ENCODE peak calls at places on chromosomes 4 and X, in six cellular contexts. B, K, Y, Q, V and U are unnamed samples.

GRCh38 chrX:41666251-41666650 is 22.5 kb upstream of the GPR34 start:
- DNase-seq in K (no peak), B (no peak), Y (no peak), Q (peak; percentile 34), V (no peak), U (no peak)

GRCh38 chrX:87517571-87518141 is at the start of gene KLHL4:
- DNase-seq in B (no peak), K (no peak), Y (no peak), Q (peak; percentile 97), V (no peak), U (no peak)

GRCh38 chrX:51641421-51642021 is 22.8 kb upstream of the CENPVL3 start:
- DNase-seq in B (no peak), K (no peak), Q (peak; percentile 37), V (no peak), Y (no peak), U (no peak)

GRCh38 chr4:92825785-92826184 is 522.0 kb downstream of the GRID2 start:
- DNase-seq in B (no peak), V (no peak), Y (no peak), K (no peak), Q (no peak), U (no peak)

GRCh38 chr4:3091464-3091863 is 17.0 kb downstream of the HTT start:
- DNase-seq in V (no peak), Q (no peak), B (no peak), Y (no peak), K (no peak), U (no peak)

GRCh38 chrX:151609222-151609621 is 45.7 kb downstream of the PASD1 start:
- DNase-seq in B (no peak), Y (no peak), Q (no peak), K (no peak), V (no peak), U (no peak)

GRCh38 chr4:168630445-168631187 is 133.8 kb downstream of the PALLD start:
- DNase-seq in V (no peak), Y (no peak), K (no peak), B (no peak), Q (peak; percentile 98), U (no peak)

GRCh38 chrX:69988955-69989394 is 60.8 kb downstream of the AWAT2 start:
- DNase-seq in Y (no peak), V (no peak), K (no peak), B (no peak), Q (no peak), U (no peak)

GRCh38 chrX:48689143-48689920 is 5.7 kb downstream of the WAS start:
- DNase-seq in Y (no peak), B (no peak), K (no peak), V (no peak), Q (no peak), U (no peak)

GRCh38 chr4:236028-236427 is 69.2 kb downstream of the ZNF732 start:
- DNase-seq in V (no peak), Q (no peak), K (no peak), B (no peak), Y (no peak), U (no peak)

GRCh38 chrX:31931225-31931624 is 859.4 kb upstream of the FTHL17 start:
- DNase-seq in K (no peak), Q (peak; percentile 55), B (no peak), V (no peak), Y (no peak), U (no peak)

GRCh38 chr4:89708903-89709361 is 128.0 kb downstream of the SNCA start:
- DNase-seq in Q (peak; percentile 66), Y (no peak), V (no peak), K (no peak), B (no peak), U (no peak)

GRCh38 chrX:107775734-107776511 is at the start of gene TSC22D3:
- DNase-seq in K (peak; percentile 84), B (peak; percentile 87), Q (peak; percentile 54), V (peak; percentile 90), Y (peak; percentile 47), U (peak; percentile 94)

GRCh38 chr4:160831165-160831922 is 1332.5 kb downstream of the FSTL5 start:
- DNase-seq in Y (no peak), B (no peak), V (no peak), K (no peak), Q (no peak), U (no peak)

GRCh38 chr4:99079625-99080295 is 8.8 kb downstream of the ADH5 start:
- DNase-seq in K (no peak), Q (no peak), B (no peak), Y (no peak), V (no peak), U (no peak)
- H3K27ac ChIP-seq in K (no peak overlapping the region), Q (no peak overlapping the region), B (no peak overlapping the region), Y (no peak overlapping the region), V (no peak overlapping the region), U (no peak overlapping the region)

GRCh38 chr4:139624441-139625130 is 41.0 kb upstream of the MGST2 start:
- DNase-seq in Y (no peak), Q (no peak), V (no peak), B (no peak), K (no peak), U (no peak)

GRCh38 chr4:139628184-139629012 is 37.2 kb upstream of the MGST2 start:
- DNase-seq in K (no peak), Y (no peak), B (peak; percentile 68), Q (no peak), V (peak; percentile 69), U (no peak)

GRCh38 chr4:139629761-139630160 is 35.9 kb upstream of the MGST2 start:
- DNase-seq in V (no peak), Y (no peak), K (no peak), B (no peak), Q (no peak), U (no peak)

GRCh38 chr4:139622856-139623255 is 42.8 kb upstream of the MGST2 start:
- DNase-seq in K (no peak), B (no peak), Y (no peak), V (no peak), Q (no peak), U (no peak)

GRCh38 chr4:139625487-139625886 is 40.1 kb upstream of the MGST2 start:
- DNase-seq in Y (no peak), K (no peak), V (no peak), B (no peak), Q (no peak), U (no peak)
- H3K27me3 ChIP-seq in Y (no peaks in the 10 kb centered on the region), K (no peaks in the 10 kb centered on the region), V (no peaks in the 10 kb centered on the region), B (no peaks in the 10 kb centered on the region), Q (no peaks in the 10 kb centered on the region), U (no peaks in the 10 kb centered on the region)

DNA sequence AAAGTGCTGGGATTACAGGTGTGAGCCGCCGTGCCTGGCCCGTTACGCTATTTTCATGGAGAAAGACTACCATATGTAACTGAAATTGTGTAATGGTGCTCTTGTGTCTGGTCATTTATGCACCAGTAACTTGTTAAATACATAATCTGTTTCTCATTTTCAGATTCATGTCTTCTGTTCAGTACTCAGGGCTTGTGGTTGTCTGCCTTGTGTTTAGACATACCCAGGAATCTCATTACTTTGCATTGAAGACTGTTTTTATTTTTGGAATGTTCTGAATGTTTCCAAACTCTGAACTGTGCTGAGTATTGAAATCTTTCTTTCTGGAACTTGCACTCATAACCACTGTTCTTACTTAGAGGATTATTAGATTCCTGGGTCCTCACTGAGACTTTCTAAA is 52.8 kb downstream of the PDLIM5 start:
- DNase-seq in V (no peak), B (no peak), Q (peak; percentile 62), K (no peak), Y (no peak), U (no peak)
- H3K27ac ChIP-seq in V (no peak overlapping the region), B (no peak overlapping the region), Q (no peak overlapping the region), K (no peak overlapping the region), Y (peak overlapping the region; percentile 43), U (peak overlapping the region; percentile 72)

GRCh38 chr4:1418494-1419285 is 12.4 kb upstream of the NKX1-1 start:
- DNase-seq in B (peak; percentile 26), Q (no peak), Y (no peak), V (peak; percentile 50), K (peak; percentile 28), U (no peak)
- H3K27me3 ChIP-seq in B (peaks cover 44% of the 10 kb centered on the region), Q (peaks cover 2% of the 10 kb centered on the region), Y (no peaks in the 10 kb centered on the region), V (peaks cover 43% of the 10 kb centered on the region), K (peaks cover 70% of the 10 kb centered on the region), U (peaks cover 58% of the 10 kb centered on the region)

DNA sequence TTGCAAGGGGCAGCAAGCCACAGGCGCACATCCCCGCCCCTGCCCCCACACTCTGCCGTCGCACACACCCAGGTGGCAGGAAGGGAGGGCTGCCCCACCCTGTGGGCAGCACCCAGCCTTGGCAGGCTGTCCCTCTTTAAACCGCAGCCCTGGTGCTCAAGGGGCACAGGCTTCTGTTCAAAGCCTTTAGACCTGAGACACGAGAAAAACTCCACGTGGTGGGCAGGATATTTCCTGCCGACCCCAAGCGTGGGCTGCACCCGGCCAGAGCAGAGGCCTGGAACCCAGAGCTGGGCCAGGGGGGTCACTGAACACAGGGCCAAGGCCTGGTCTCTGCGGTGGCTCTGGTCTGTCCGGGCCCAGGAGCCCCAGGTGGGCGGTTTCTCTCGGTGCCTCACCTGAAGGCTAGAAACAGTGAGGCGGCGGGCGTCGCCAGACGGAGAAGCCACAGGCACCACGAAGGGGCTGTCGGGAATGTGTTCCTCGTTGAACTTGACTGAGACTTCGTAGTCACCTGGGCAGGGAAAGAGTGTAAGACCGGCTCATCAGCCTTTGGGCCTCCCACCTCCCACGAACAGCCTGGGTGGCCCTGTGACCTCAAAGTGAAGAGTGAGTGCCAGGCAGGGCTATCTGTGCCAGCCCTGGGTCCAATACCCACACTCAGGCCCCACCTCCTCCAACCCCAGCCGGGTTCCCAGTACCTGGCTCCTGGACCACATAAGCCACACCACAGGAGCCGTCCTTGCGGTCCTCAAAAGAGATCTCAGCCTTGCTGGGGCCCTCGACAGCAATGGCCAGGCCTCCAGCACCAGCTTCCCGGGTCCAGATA is 23.0 kb downstream of the FLNA start:
- DNase-seq in K (no peak), Y (no peak), B (peak; percentile 54), Q (no peak), V (peak; percentile 67), U (no peak)
- H3K27ac ChIP-seq in K (no peak overlapping the region), Y (no peak overlapping the region), B (peak overlapping the region; percentile 56), Q (no peak overlapping the region), V (peak overlapping the region; percentile 37), U (no peak overlapping the region)

GRCh38 chr4:172009461-172009860 is 196.3 kb downstream of the GALNTL6 start:
- DNase-seq in V (no peak), B (no peak), Y (no peak), K (no peak), Q (peak; percentile 27), U (no peak)
- H3K27me3 ChIP-seq in V (no peaks in the 10 kb centered on the region), B (no peaks in the 10 kb centered on the region), Y (no peaks in the 10 kb centered on the region), K (peaks cover 6% of the 10 kb centered on the region), Q (no peaks in the 10 kb centered on the region), U (no peaks in the 10 kb centered on the region)

DNA sequence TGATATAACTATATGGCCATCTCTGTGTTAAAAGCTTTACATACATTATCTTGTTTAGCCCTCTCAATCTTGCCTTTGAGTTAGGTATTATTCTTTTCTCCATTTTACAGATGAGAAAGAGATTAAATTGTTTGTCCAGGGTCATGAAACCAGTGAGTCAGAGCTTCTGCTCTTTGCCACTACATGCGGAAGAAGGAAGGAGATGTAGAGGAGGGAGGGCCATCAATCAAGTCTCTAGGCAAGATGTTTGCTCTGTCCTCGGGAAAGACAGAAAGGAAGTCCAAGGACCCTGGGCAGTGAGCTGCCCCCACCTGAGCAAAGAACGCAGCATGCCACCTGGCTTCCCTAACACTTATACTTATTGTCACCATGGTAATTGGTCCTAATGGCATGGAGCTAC is 133.7 kb upstream of the IL1RAPL2 start:
- DNase-seq in Y (no peak), K (no peak), B (no peak), V (no peak), Q (no peak), U (no peak)
- H3K27ac ChIP-seq in Y (no peak overlapping the region), K (no peak overlapping the region), B (no peak overlapping the region), V (no peak overlapping the region), Q (no peak overlapping the region), U (no peak overlapping the region)

GRCh38 chrX:153502131-153502530 is 7.4 kb downstream of the BGN start:
- DNase-seq in Q (no peak), K (no peak), B (no peak), Y (no peak), V (no peak), U (peak; percentile 80)
- H3K27me3 ChIP-seq in Q (no peaks in the 10 kb centered on the region), K (peaks cover 20% of the 10 kb centered on the region), B (no peaks in the 10 kb centered on the region), Y (no peaks in the 10 kb centered on the region), V (no peaks in the 10 kb centered on the region), U (no peaks in the 10 kb centered on the region)